ENCODE peak calls at places on chromosomes 7 and 10, in eight cellular contexts. One of them, this sample, is unnamed.

GRCh38 chr10:132685121-132685891 is 100.6 kb downstream of the NKX6-2 start:
- DNase-seq in thoracic aorta: peak; percentile 30
- DNase-seq in A549: no peak
- DNase-seq in neural progenitor cell: peak; percentile 20
- DNase-seq in astrocyte: peak; percentile 56
- DNase-seq in CD4-positive, alpha-beta T cell: no peak
- DNase-seq in transverse colon: peak; percentile 35
- DNase-seq in neural crest cell: peak; percentile 40
- DNase-seq in this sample: no peak

GRCh38 chr10:36555036-36555435 is 570.4 kb upstream of the ANKRD30A start:
- DNase-seq in thoracic aorta: no peak
- DNase-seq in A549: no peak
- DNase-seq in neural progenitor cell: no peak
- DNase-seq in astrocyte: no peak
- DNase-seq in CD4-positive, alpha-beta T cell: no peak
- DNase-seq in transverse colon: no peak
- DNase-seq in neural crest cell: no peak
- DNase-seq in this sample: no peak

GRCh38 chr7:156558198-156558597 is 82.4 kb upstream of the RNF32 start:
- DNase-seq in thoracic aorta: no peak
- DNase-seq in A549: peak; percentile 14
- DNase-seq in neural progenitor cell: no peak
- DNase-seq in astrocyte: peak; percentile 90
- DNase-seq in CD4-positive, alpha-beta T cell: no peak
- DNase-seq in transverse colon: no peak
- DNase-seq in neural crest cell: no peak
- DNase-seq in this sample: no peak

GRCh38 chr10:44439845-44440244 is 54.9 kb upstream of the CXCL12 start:
- DNase-seq in thoracic aorta: no peak
- DNase-seq in A549: no peak
- DNase-seq in neural progenitor cell: no peak
- DNase-seq in astrocyte: no peak
- DNase-seq in CD4-positive, alpha-beta T cell: no peak
- DNase-seq in transverse colon: no peak
- DNase-seq in neural crest cell: no peak
- DNase-seq in this sample: no peak

GRCh38 chr10:58174831-58175230 is 92.9 kb downstream of the IPMK start:
- DNase-seq in thoracic aorta: no peak
- DNase-seq in A549: no peak
- DNase-seq in neural progenitor cell: no peak
- DNase-seq in astrocyte: no peak
- DNase-seq in CD4-positive, alpha-beta T cell: no peak
- DNase-seq in transverse colon: peak; percentile 35
- DNase-seq in neural crest cell: no peak
- DNase-seq in this sample: no peak

GRCh38 chr7:39950473-39951155 is 558 bp downstream of the CDK13 start:
- DNase-seq in thoracic aorta: no peak
- DNase-seq in A549: no peak
- DNase-seq in neural progenitor cell: peak; percentile 69
- DNase-seq in astrocyte: peak; percentile 22
- DNase-seq in CD4-positive, alpha-beta T cell: peak; percentile 35
- DNase-seq in transverse colon: peak; percentile 56
- DNase-seq in neural crest cell: peak; percentile 12
- DNase-seq in this sample: peak; percentile 70

GRCh38 chr10:5411941-5412276 is 448 bp upstream of the NET1 start:
- DNase-seq in thoracic aorta: no peak
- DNase-seq in A549: no peak
- DNase-seq in neural progenitor cell: no peak
- DNase-seq in astrocyte: no peak
- DNase-seq in CD4-positive, alpha-beta T cell: no peak
- DNase-seq in transverse colon: no peak
- DNase-seq in neural crest cell: no peak
- DNase-seq in this sample: no peak

GRCh38 chr7:96388166-96388565 is 66.3 kb upstream of the SLC25A13 start:
- DNase-seq in thoracic aorta: no peak
- DNase-seq in A549: no peak
- DNase-seq in neural progenitor cell: no peak
- DNase-seq in astrocyte: peak; percentile 56
- DNase-seq in CD4-positive, alpha-beta T cell: no peak
- DNase-seq in transverse colon: no peak
- DNase-seq in neural crest cell: no peak
- DNase-seq in this sample: no peak

GRCh38 chr7:81887098-81887497 is 117.3 kb upstream of the HGF start:
- DNase-seq in thoracic aorta: no peak
- DNase-seq in A549: no peak
- DNase-seq in neural progenitor cell: no peak
- DNase-seq in astrocyte: peak; percentile 25
- DNase-seq in CD4-positive, alpha-beta T cell: no peak
- DNase-seq in transverse colon: no peak
- DNase-seq in neural crest cell: no peak
- DNase-seq in this sample: no peak

GRCh38 chr7:46982928-46983327 is 599.0 kb downstream of the TNS3 start:
- DNase-seq in thoracic aorta: no peak
- DNase-seq in A549: no peak
- DNase-seq in neural progenitor cell: no peak
- DNase-seq in astrocyte: peak; percentile 2
- DNase-seq in CD4-positive, alpha-beta T cell: no peak
- DNase-seq in transverse colon: no peak
- DNase-seq in neural crest cell: peak; percentile 7
- DNase-seq in this sample: no peak

GRCh38 chr10:129288940-129289468 is 178.0 kb upstream of the MGMT start:
- DNase-seq in thoracic aorta: no peak
- DNase-seq in A549: no peak
- DNase-seq in neural progenitor cell: no peak
- DNase-seq in astrocyte: no peak
- DNase-seq in CD4-positive, alpha-beta T cell: no peak
- DNase-seq in transverse colon: no peak
- DNase-seq in neural crest cell: no peak
- DNase-seq in this sample: no peak

GRCh38 chr10:50992972-50993766 is 81.1 kb upstream of the PRKG1 start:
- DNase-seq in thoracic aorta: no peak
- DNase-seq in A549: no peak
- DNase-seq in neural progenitor cell: peak; percentile 43
- DNase-seq in astrocyte: peak; percentile 52
- DNase-seq in CD4-positive, alpha-beta T cell: no peak
- DNase-seq in transverse colon: no peak
- DNase-seq in neural crest cell: no peak
- DNase-seq in this sample: peak; percentile 55

GRCh38 chr10:63103971-63104409 is 29.1 kb upstream of the NRBF2 start:
- DNase-seq in thoracic aorta: no peak
- DNase-seq in A549: no peak
- DNase-seq in neural progenitor cell: peak; percentile 75
- DNase-seq in astrocyte: peak; percentile 61
- DNase-seq in CD4-positive, alpha-beta T cell: no peak
- DNase-seq in transverse colon: no peak
- DNase-seq in neural crest cell: no peak
- DNase-seq in this sample: no peak

GRCh38 chr10:47316131-47316530 is 6.1 kb upstream of the GDF2 start:
- DNase-seq in thoracic aorta: no peak
- DNase-seq in A549: no peak
- DNase-seq in neural progenitor cell: no peak
- DNase-seq in astrocyte: no peak
- DNase-seq in CD4-positive, alpha-beta T cell: no peak
- DNase-seq in transverse colon: no peak
- DNase-seq in neural crest cell: no peak
- DNase-seq in this sample: no peak

GRCh38 chr7:151860771-151861170 is 16.1 kb downstream of the PRKAG2 start:
- DNase-seq in thoracic aorta: no peak
- DNase-seq in A549: no peak
- DNase-seq in neural progenitor cell: no peak
- DNase-seq in astrocyte: no peak
- DNase-seq in CD4-positive, alpha-beta T cell: no peak
- DNase-seq in transverse colon: no peak
- DNase-seq in neural crest cell: no peak
- DNase-seq in this sample: no peak

GRCh38 chr10:27660705-27661104 is 84.9 kb downstream of the MKX start:
- DNase-seq in thoracic aorta: no peak
- DNase-seq in A549: no peak
- DNase-seq in neural progenitor cell: no peak
- DNase-seq in astrocyte: no peak
- DNase-seq in CD4-positive, alpha-beta T cell: no peak
- DNase-seq in transverse colon: no peak
- DNase-seq in neural crest cell: no peak
- DNase-seq in this sample: no peak

GRCh38 chr10:113316506-113316905 is 236.3 kb upstream of the HABP2 start:
- DNase-seq in thoracic aorta: no peak
- DNase-seq in A549: no peak
- DNase-seq in neural progenitor cell: no peak
- DNase-seq in astrocyte: no peak
- DNase-seq in CD4-positive, alpha-beta T cell: no peak
- DNase-seq in transverse colon: no peak
- DNase-seq in neural crest cell: no peak
- DNase-seq in this sample: no peak

GRCh38 chr7:54769203-54769602 is 10.2 kb upstream of the SEC61G start:
- DNase-seq in thoracic aorta: no peak
- DNase-seq in A549: no peak
- DNase-seq in neural progenitor cell: no peak
- DNase-seq in astrocyte: no peak
- DNase-seq in CD4-positive, alpha-beta T cell: no peak
- DNase-seq in transverse colon: no peak
- DNase-seq in neural crest cell: no peak
- DNase-seq in this sample: no peak

GRCh38 chr7:131225619-131226101 is 102.0 kb upstream of the MKLN1 start:
- DNase-seq in thoracic aorta: no peak
- DNase-seq in A549: peak; percentile 93
- DNase-seq in neural progenitor cell: no peak
- DNase-seq in astrocyte: peak; percentile 51
- DNase-seq in CD4-positive, alpha-beta T cell: no peak
- DNase-seq in transverse colon: peak; percentile 73
- DNase-seq in neural crest cell: no peak
- DNase-seq in this sample: no peak

GRCh38 chr10:50600286-50600685 is 23.5 kb downstream of the SGMS1 start:
- DNase-seq in thoracic aorta: no peak
- DNase-seq in A549: no peak
- DNase-seq in neural progenitor cell: no peak
- DNase-seq in astrocyte: no peak
- DNase-seq in CD4-positive, alpha-beta T cell: no peak
- DNase-seq in transverse colon: no peak
- DNase-seq in neural crest cell: no peak
- DNase-seq in this sample: no peak

GRCh38 chr7:128270799-128271411 is 29.8 kb downstream of the LEP start:
- DNase-seq in thoracic aorta: no peak
- DNase-seq in A549: no peak
- DNase-seq in neural progenitor cell: no peak
- DNase-seq in astrocyte: no peak
- DNase-seq in CD4-positive, alpha-beta T cell: no peak
- DNase-seq in transverse colon: no peak
- DNase-seq in neural crest cell: no peak
- DNase-seq in this sample: no peak
- TF ChIP-seq CTCF in thoracic aorta: no peak
- TF ChIP-seq CTCF in A549: no peak
- TF ChIP-seq CTCF in neural progenitor cell: no peak
- TF ChIP-seq CTCF in astrocyte: no peak
- TF ChIP-seq CTCF in CD4-positive, alpha-beta T cell: no peak
- TF ChIP-seq CTCF in transverse colon: no peak
- TF ChIP-seq CTCF in neural crest cell: no peak
- TF ChIP-seq CTCF in this sample: no peak

GRCh38 chr7:1558841-1559625 is 3.0 kb upstream of the TMEM184A start:
- DNase-seq in thoracic aorta: no peak
- DNase-seq in A549: no peak
- DNase-seq in neural progenitor cell: no peak
- DNase-seq in astrocyte: no peak
- DNase-seq in CD4-positive, alpha-beta T cell: no peak
- DNase-seq in transverse colon: peak; percentile 40
- DNase-seq in neural crest cell: no peak
- DNase-seq in this sample: no peak

GRCh38 chr7:1557771-1558170 is 1.8 kb upstream of the TMEM184A start:
- DNase-seq in thoracic aorta: no peak
- DNase-seq in A549: no peak
- DNase-seq in neural progenitor cell: no peak
- DNase-seq in astrocyte: no peak
- DNase-seq in CD4-positive, alpha-beta T cell: no peak
- DNase-seq in transverse colon: no peak
- DNase-seq in neural crest cell: no peak
- DNase-seq in this sample: no peak

GRCh38 chr7:1557006-1557405 is 1.0 kb upstream of the TMEM184A start:
- DNase-seq in thoracic aorta: no peak
- DNase-seq in A549: no peak
- DNase-seq in neural progenitor cell: no peak
- DNase-seq in astrocyte: no peak
- DNase-seq in CD4-positive, alpha-beta T cell: no peak
- DNase-seq in transverse colon: no peak
- DNase-seq in neural crest cell: no peak
- DNase-seq in this sample: no peak

GRCh38 chr7:1559626-1560590 is 3.9 kb upstream of the TMEM184A start:
- DNase-seq in thoracic aorta: no peak
- DNase-seq in A549: no peak
- DNase-seq in neural progenitor cell: no peak
- DNase-seq in astrocyte: no peak
- DNase-seq in CD4-positive, alpha-beta T cell: no peak
- DNase-seq in transverse colon: no peak
- DNase-seq in neural crest cell: no peak
- DNase-seq in this sample: no peak

DNA sequence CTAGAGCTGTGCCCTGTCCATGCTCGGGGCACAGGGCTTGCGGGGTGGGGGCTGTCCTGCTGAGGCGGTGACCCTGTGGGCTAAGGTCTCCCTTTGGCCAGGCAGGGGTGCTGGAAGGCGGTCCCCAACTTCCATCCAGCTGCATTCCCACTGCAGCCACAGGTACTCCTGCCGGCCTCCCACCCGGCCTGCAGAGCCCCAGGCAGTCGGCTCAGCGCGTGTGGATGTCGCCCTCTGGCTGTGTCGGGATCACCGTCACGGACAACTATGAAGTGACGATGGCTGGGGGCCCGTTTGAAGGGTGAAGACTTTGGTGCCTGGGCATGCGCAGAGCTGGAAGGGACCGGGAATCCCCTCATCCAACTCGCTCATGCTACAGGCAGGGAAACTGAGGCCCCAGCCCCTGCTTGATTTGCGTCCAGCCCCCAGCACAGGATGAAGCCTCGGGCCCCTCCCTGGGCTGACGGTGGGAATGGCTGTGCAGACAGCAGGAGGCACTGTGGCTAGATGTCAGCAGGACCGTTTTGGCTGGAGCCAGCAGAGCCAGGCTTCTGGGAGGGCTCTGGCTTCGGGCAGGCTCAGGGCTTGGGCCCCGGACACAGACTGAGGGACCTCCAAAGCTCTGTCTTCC is 2.3 kb upstream of the TMEM184A start:
- DNase-seq in thoracic aorta: no peak
- DNase-seq in A549: no peak
- DNase-seq in neural progenitor cell: no peak
- DNase-seq in astrocyte: no peak
- DNase-seq in CD4-positive, alpha-beta T cell: no peak
- DNase-seq in transverse colon: no peak
- DNase-seq in neural crest cell: no peak
- DNase-seq in this sample: no peak
- TF ChIP-seq CTCF in thoracic aorta: peak; percentile 13
- TF ChIP-seq CTCF in A549: peak; percentile 19
- TF ChIP-seq CTCF in neural progenitor cell: peak; percentile 7
- TF ChIP-seq CTCF in astrocyte: peak; percentile 3
- TF ChIP-seq CTCF in CD4-positive, alpha-beta T cell: no peak
- TF ChIP-seq CTCF in transverse colon: no peak
- TF ChIP-seq CTCF in neural crest cell: no peak
- TF ChIP-seq CTCF in this sample: no peak

GRCh38 chr10:30027057-30028005 is 32.1 kb downstream of the JCAD start:
- DNase-seq in thoracic aorta: no peak
- DNase-seq in A549: no peak
- DNase-seq in neural progenitor cell: no peak
- DNase-seq in astrocyte: no peak
- DNase-seq in CD4-positive, alpha-beta T cell: peak; percentile 81
- DNase-seq in transverse colon: peak; percentile 68
- DNase-seq in neural crest cell: no peak
- DNase-seq in this sample: peak; percentile 54
- TF ChIP-seq CTCF in thoracic aorta: no peak
- TF ChIP-seq CTCF in A549: no peak
- TF ChIP-seq CTCF in neural progenitor cell: no peak
- TF ChIP-seq CTCF in astrocyte: no peak
- TF ChIP-seq CTCF in CD4-positive, alpha-beta T cell: peak; percentile 25
- TF ChIP-seq CTCF in transverse colon: no peak
- TF ChIP-seq CTCF in neural crest cell: no peak
- TF ChIP-seq CTCF in this sample: no peak

GRCh38 chr7:124033093-124033806 is 383 bp upstream of the TMEM229A start:
- DNase-seq in thoracic aorta: no peak
- DNase-seq in A549: no peak
- DNase-seq in neural progenitor cell: peak; percentile 77
- DNase-seq in astrocyte: no peak
- DNase-seq in CD4-positive, alpha-beta T cell: no peak
- DNase-seq in transverse colon: peak; percentile 32
- DNase-seq in neural crest cell: peak; percentile 53
- DNase-seq in this sample: peak; percentile 59
- TF ChIP-seq CTCF in thoracic aorta: no peak
- TF ChIP-seq CTCF in A549: no peak
- TF ChIP-seq CTCF in neural progenitor cell: no peak
- TF ChIP-seq CTCF in astrocyte: no peak
- TF ChIP-seq CTCF in CD4-positive, alpha-beta T cell: no peak
- TF ChIP-seq CTCF in transverse colon: no peak
- TF ChIP-seq CTCF in neural crest cell: no peak
- TF ChIP-seq CTCF in this sample: no peak

This sample was measured in mesothelial cell of epicardium.